ENCODE peak calls at places on chromosomes 6 and 20, in four cellular contexts. S is thyroid gland, W is ovary, J is body of pancreas. Z is an unnamed sample. For H3K36me3, the result is how much of the 10 kb centered on the place peaks cover.

GRCh38 chr20:7650481-7650880 is 289.8 kb downstream of the HAO1 start:
- DNase-seq in S (peak), W (no peak), J (no peak), Z (no peak)

GRCh38 chr20:37389844-37390275 is 43.9 kb downstream of the SRC start:
- DNase-seq in S (no peak), W (peak), J (no peak), Z (no peak)

GRCh38 chr6:161245363-161245762 is 28.5 kb downstream of the AGPAT4 start:
- DNase-seq in S (no peak), W (no peak), J (no peak), Z (no peak)

GRCh38 chr20:48186915-48187314 is 401.6 kb upstream of the SULF2 start:
- DNase-seq in S (no peak), W (no peak), J (no peak), Z (no peak)

GRCh38 chr20:13280609-13281324 is 59.7 kb downstream of the ISM1 start:
- DNase-seq in S (no peak), W (no peak), J (no peak), Z (no peak)

GRCh38 chr6:108497883-108498282 is 62.8 kb upstream of the FOXO3 start:
- DNase-seq in S (peak), W (no peak), J (peak), Z (no peak)

GRCh38 chr6:33633462-33634158 is 12.5 kb downstream of the ITPR3 start:
- DNase-seq in S (peak), W (peak), J (peak), Z (no peak)

GRCh38 chr6:139473239-139473701 is 98.8 kb upstream of the CITED2 start:
- DNase-seq in S (peak), W (peak), J (peak), Z (no peak)

GRCh38 chr20:43530321-43531090 is 23.0 kb downstream of the L3MBTL1 start:
- DNase-seq in S (no peak), W (no peak), J (no peak), Z (no peak)

GRCh38 chr6:129317931-129318820 is 391.8 kb downstream of the ARHGAP18 start:
- DNase-seq in S (no peak), W (no peak), J (no peak), Z (no peak)

GRCh38 chr20:24423291-24423690 is 46.1 kb upstream of the SYNDIG1 start:
- DNase-seq in S (no peak), W (no peak), J (no peak), Z (no peak)

GRCh38 chr6:33886673-33887144 is 82.9 kb upstream of the MLN start:
- DNase-seq in S (no peak), W (no peak), J (no peak), Z (no peak)

GRCh38 chr6:90168693-90169131 is 127.9 kb downstream of the BACH2 start:
- DNase-seq in S (no peak), W (no peak), J (no peak), Z (no peak)

GRCh38 chr20:64111841-64112641 is 4.7 kb upstream of the NPBWR2 start:
- DNase-seq in S (no peak), W (peak), J (no peak), Z (no peak)

GRCh38 chr6:144317736-144318135 is 32.6 kb downstream of the UTRN start:
- DNase-seq in S (no peak), W (no peak), J (no peak), Z (no peak)

GRCh38 chr6:168196881-168197635 is 118.0 kb upstream of the FRMD1 start:
- DNase-seq in S (no peak), W (no peak), J (peak), Z (no peak)

GRCh38 chr20:45695496-45695895 is 6.3 kb upstream of the WFDC13 start:
- DNase-seq in S (no peak), W (no peak), J (no peak), Z (no peak)

GRCh38 chr6:152598858-152599537 is 38.2 kb downstream of the SYNE1 start:
- DNase-seq in S (no peak), W (no peak), J (no peak), Z (no peak)

GRCh38 chr6:125985967-125986294 is 409 bp upstream of the TRMT11 start:
- DNase-seq in S (no peak), W (no peak), J (no peak), Z (no peak)

GRCh38 chr20:41701596-41702350 is 83.6 kb upstream of the CHD6 start:
- DNase-seq in S (no peak), W (no peak), J (no peak), Z (no peak)

GRCh38 chr6:74715362-74716068 is 490.3 kb downstream of the COL12A1 start:
- DNase-seq in S (no peak), W (no peak), J (no peak), Z (no peak)

GRCh38 chr6:125258651-125259353 is 43.0 kb downstream of the HDDC2 start:
- DNase-seq in S (no peak), W (no peak), J (no peak), Z (no peak)

GRCh38 chr6:13295576-13295975 is 32.8 kb downstream of the TBC1D7 start:
- DNase-seq in S (no peak), W (no peak), J (no peak), Z (no peak)

GRCh38 chr6:140867336-140867735 is 1265.4 kb upstream of the GJE1 start:
- DNase-seq in S (no peak), W (no peak), J (no peak), Z (no peak)

GRCh38 chr6:122610690-122611455 is 668 bp downstream of the PKIB start:
- DNase-seq in S (peak), W (no peak), J (peak), Z (no peak)

GRCh38 chr20:19003759-19004336 is 190.3 kb downstream of the SCP2D1 start:
- DNase-seq in S (no peak), W (no peak), J (no peak), Z (no peak)

GRCh38 chr20:24741673-24742072 is 207.4 kb upstream of the CST7 start:
- DNase-seq in S (no peak), W (no peak), J (no peak), Z (no peak)

GRCh38 chr6:113591896-113592827 is 265.0 kb upstream of the MARCKS start:
- DNase-seq in S (peak), W (no peak), J (peak), Z (no peak)

GRCh38 chr6:7147051-7147671 is 39.4 kb downstream of the RREB1 start:
- DNase-seq in S (peak), W (no peak), J (peak), Z (no peak)

GRCh38 chr6:38518511-38519304 is 121.0 kb downstream of the BTBD9 start:
- DNase-seq in S (no peak), W (no peak), J (no peak), Z (no peak)

GRCh38 chr6:38058022-38058421 is 238.5 kb downstream of the ZFAND3 start:
- DNase-seq in S (no peak), W (no peak), J (no peak), Z (no peak)

GRCh38 chr6:45483501-45483900 is 105.8 kb upstream of the SUPT3H start:
- DNase-seq in S (no peak), W (no peak), J (no peak), Z (no peak)

GRCh38 chr6:13916230-13916944 is 8.4 kb upstream of the RNF182 start:
- DNase-seq in S (peak), W (no peak), J (peak), Z (no peak)

GRCh38 chr6:49548613-49549304 is 1.7 kb upstream of the C6orf141 start:
- DNase-seq in S (no peak), W (no peak), J (no peak), Z (no peak)

GRCh38 chr20:40564997-40565680 is 123.9 kb downstream of the MAFB start:
- DNase-seq in S (no peak), W (no peak), J (no peak), Z (no peak)

GRCh38 chr20:23136893-23137745 is 51.0 kb upstream of the CD93 start:
- DNase-seq in S (no peak), W (no peak), J (no peak), Z (no peak)

GRCh38 chr6:44527191-44527960 is 139.9 kb downstream of the CDC5L start:
- DNase-seq in S (no peak), W (no peak), J (no peak), Z (no peak)

GRCh38 chr6:166296035-166296883 is 11.9 kb downstream of the PRR18 start:
- DNase-seq in S (no peak), W (no peak), J (no peak), Z (no peak)

GRCh38 chr6:47044418-47044817 is 2.3 kb upstream of the ADGRF1 start:
- DNase-seq in S (no peak), W (no peak), J (no peak), Z (no peak)

GRCh38 chr6:24680582-24680981 is 13.7 kb downstream of the ACOT13 start:
- DNase-seq in S (no peak), W (no peak), J (no peak), Z (no peak)

GRCh38 chr20:33680681-33681080 is 5.5 kb downstream of the E2F1 start:
- DNase-seq in S (no peak), W (no peak), J (no peak), Z (no peak)
- H3K36me3 ChIP-seq in S (under half), W (under half), J (under half), Z (under half)

GRCh38 chr6:30102701-30103629 is 9.9 kb downstream of the TRIM31 start:
- DNase-seq in S (peak), W (peak), J (peak), Z (peak)
- TF ChIP-seq POLR2A in S (no peak), W (no peak), J (peak), Z (no peak)

GRCh38 chr20:50110141-50111047 is 2.6 kb downstream of the UBE2V1 start:
- DNase-seq in S (peak), W (no peak), J (peak), Z (no peak)
- H3K4me3 ChIP-seq in S (no peak), W (no peak), J (no peak), Z (no peak)

GRCh38 chr6:119183457-119183856 is 105.0 kb upstream of the FAM184A start:
- DNase-seq in S (no peak), W (no peak), J (no peak), Z (no peak)

GRCh38 chr6:119182404-119182803 is 103.9 kb upstream of the FAM184A start:
- DNase-seq in S (no peak), W (no peak), J (no peak), Z (no peak)

GRCh38 chr6:119184008-119184665 is 105.7 kb upstream of the FAM184A start:
- DNase-seq in S (no peak), W (no peak), J (no peak), Z (no peak)

GRCh38 chr6:119181046-119181445 is 102.6 kb upstream of the FAM184A start:
- DNase-seq in S (no peak), W (no peak), J (no peak), Z (no peak)

DNA sequence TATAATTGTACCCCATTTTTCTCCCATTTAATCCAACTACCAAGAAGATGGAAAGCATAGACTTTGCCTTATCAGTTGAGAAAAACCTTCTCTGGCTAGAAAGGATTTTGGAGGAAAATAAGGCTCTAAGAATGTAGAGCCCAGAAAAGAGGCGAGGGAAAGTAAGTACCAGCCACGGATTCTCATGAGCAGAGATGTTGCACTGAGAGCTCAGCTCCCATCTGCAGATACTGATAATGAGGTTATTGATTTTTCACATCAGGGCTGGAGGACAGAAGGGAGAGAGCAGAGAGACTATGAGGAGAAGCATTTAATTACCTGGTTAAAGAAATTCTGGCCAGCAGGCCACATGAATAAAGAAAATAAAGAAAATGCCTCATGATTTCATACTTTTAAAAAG is 104.4 kb upstream of the FAM184A start:
- DNase-seq in S (no peak), W (no peak), J (no peak), Z (no peak)
- H3K36me3 ChIP-seq in S (under half), W (under half), J (under half), Z (under half)

GRCh38 chr6:158776737-158777136 is 42.4 kb downstream of the EZR start:
- DNase-seq in S (no peak), W (no peak), J (no peak), Z (no peak)

GRCh38 chr6:158777510-158777909 is 41.7 kb downstream of the EZR start:
- DNase-seq in S (no peak), W (no peak), J (no peak), Z (no peak)

GRCh38 chr6:158773581-158774449 is 45.4 kb downstream of the EZR start:
- DNase-seq in S (no peak), W (peak), J (no peak), Z (no peak)

GRCh38 chr6:158774734-158775449 is 44.3 kb downstream of the EZR start:
- DNase-seq in S (no peak), W (peak), J (no peak), Z (no peak)

DNA sequence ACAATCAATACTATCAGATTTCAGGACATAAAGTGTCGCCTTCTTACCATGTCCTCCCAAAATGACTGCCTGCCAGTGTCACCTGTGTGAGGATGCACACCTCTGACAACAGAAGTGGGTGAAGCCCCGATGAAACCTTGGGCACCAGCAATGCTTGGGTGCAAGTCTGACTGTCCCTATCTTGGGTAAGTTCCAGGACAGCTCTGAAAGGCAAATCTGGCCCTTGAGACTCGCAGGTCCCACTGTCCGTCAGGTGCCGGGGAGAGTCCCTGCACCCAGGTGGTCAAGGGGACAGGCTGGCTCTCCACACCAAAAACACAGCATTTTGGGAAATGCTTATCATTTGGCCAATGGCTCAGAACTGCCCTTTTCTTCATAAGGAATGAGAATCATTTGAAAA is 43.3 kb downstream of the EZR start:
- DNase-seq in S (no peak), W (no peak), J (no peak), Z (no peak)
- TF ChIP-seq POLR2A in S (no peak), W (no peak), J (no peak), Z (no peak)

DNA sequence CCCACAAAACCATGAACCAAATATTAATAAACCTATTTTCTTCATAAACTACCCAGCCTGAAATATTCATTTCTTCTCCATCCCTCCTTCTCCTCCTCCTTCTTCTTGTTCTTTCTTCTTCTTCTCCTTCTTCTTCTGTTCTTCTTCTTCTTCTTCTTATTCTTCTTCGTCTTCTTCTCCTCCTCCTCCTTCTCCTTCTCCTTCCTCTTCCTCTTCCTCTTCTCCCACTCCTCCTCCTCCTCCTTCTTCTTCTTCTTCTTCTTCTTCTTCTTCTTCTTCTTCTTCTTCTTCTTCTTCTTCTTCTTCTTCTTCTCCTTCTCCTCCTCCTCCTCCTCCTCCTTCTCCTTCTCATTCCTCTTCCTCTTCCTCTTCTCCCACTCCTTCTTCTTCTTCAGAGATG is 5.0 kb upstream of the TMEM74B start:
- DNase-seq in S (no peak), W (no peak), J (no peak), Z (no peak)
- H3K4me3 ChIP-seq in S (no peak), W (no peak), J (no peak), Z (no peak)

GRCh38 chr6:40486576-40486975 is 100.6 kb downstream of the LRFN2 start:
- DNase-seq in S (no peak), W (no peak), J (no peak), Z (no peak)

GRCh38 chr6:40489798-40490197 is 97.4 kb downstream of the LRFN2 start:
- DNase-seq in S (no peak), W (no peak), J (no peak), Z (no peak)

GRCh38 chr6:40490508-40490907 is 96.7 kb downstream of the LRFN2 start:
- DNase-seq in S (no peak), W (no peak), J (no peak), Z (no peak)

GRCh38 chr6:40492126-40492525 is 95.0 kb downstream of the LRFN2 start:
- DNase-seq in S (peak), W (no peak), J (no peak), Z (no peak)
- H3K36me3 ChIP-seq in S (under half), W (under half), J (under half), Z (under half)

DNA sequence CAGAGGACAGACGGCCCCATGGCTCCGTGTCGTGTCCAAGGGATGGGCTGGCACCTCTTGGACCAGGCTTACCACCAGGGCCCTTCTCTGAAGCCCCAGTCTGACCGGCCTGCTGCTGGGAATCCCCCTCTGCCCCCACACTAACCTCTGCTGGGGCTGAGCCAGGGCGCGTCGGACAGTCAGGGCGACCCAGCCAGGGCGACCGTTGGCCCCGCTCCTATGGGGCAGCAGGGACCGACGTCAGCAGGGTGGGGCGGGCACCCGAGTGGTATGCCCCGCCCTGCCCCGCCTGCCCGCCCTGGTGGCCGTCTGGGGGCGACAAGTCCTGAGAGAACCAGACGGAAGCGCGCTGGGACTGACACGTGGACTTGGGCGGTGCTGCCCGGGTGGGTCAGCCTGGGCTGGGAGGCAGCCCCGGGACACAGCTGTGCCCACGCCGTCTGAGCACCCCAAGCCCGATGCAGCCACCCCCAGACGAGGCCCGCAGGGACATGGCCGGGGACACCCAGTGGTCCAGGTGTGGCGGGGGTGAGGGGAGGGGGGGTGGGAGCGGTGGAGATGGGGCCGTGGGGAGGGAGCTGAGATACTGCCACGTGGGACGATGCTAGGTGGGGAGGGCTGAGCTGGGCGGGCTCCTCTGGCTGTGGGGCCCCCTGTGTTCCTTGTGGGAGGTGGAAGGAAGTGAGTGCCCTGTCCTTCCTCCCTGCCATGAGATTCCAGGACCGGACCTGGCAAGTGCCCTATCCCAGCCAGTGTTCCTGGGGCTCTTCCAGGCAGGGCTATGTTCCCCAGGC is at the start of gene SLC17A9:
- DNase-seq in S (peak), W (peak), J (peak), Z (peak)
- TF ChIP-seq POLR2A in S (no peak), W (no peak), J (no peak), Z (no peak)

GRCh38 chr6:99184696-99185095 is 164.8 kb downstream of the FAXC start:
- DNase-seq in S (no peak), W (no peak), J (no peak), Z (no peak)
- H3K4me3 ChIP-seq in S (no peak), W (no peak), J (no peak), Z (no peak)